ENCODE peak calls at places on chromosomes 3 and 15, in ten cellular contexts. E is activated naive CD8-positive, alpha-beta T cell treated with anti-CD3 and anti-CD28 coated beads for 36 hours; O is stimulated activated CD4-positive, alpha-beta T cell treated with anti-CD3 and anti-CD28 coated beads, TNF-alpha, amount 100 ng/mL, for 4 hours; R is activated CD4-positive, CD25-positive, alpha-beta regulatory T cell treated with anti-CD3 and anti-CD28 coated beads, Interleukin-2, amount 50 U/mL, for 16 hours; S is activated CD4-positive, alpha-beta T cell treated with anti-CD3 and anti-CD28 coated beads, Interleukin-2, amount 50 U/mL, for 1 hour; F is BE2C; Z is NCI-H1417; W is heart left ventricle; A is kidney glomerular epithelial cell; T is 8988T. H is an unnamed sample.

GRCh38 chr15:92395176-92395521 is 1.5 kb downstream of the ST8SIA2 start:
- DNase-seq in E (no peak), O (no peak), R (no peak), S (no peak), F (no peak), Z (no peak), W (no peak), A (no peak), T (no peak), H (no peak)

GRCh38 chr3:195020185-195020584 is 250.8 kb downstream of the XXYLT1 start:
- DNase-seq in E (no peak), O (no peak), R (no peak), S (no peak), F (no peak), Z (no peak), W (no peak), A (no peak), T (no peak), H (no peak)

GRCh38 chr15:32706704-32707103 is 11.1 kb upstream of the GREM1 start:
- DNase-seq in E (no peak), O (no peak), R (no peak), S (no peak), F (no peak), Z (no peak), W (no peak), A (no peak), T (no peak), H (no peak)

GRCh38 chr3:41196499-41197410 is 2.5 kb upstream of the CTNNB1 start:
- DNase-seq in E (no peak), O (no peak), R (no peak), S (no peak), F (no peak), Z (no peak), W (no peak), A (no peak), T (no peak), H (no peak)

GRCh38 chr3:12522721-12523120 is 22.6 kb downstream of the MKRN2OS start:
- DNase-seq in E (no peak), O (no peak), R (no peak), S (no peak), F (no peak), Z (no peak), W (peak), A (no peak), T (no peak), H (no peak)

GRCh38 chr15:70469182-70469581 is 294.2 kb downstream of the UACA start:
- DNase-seq in E (no peak), O (no peak), R (no peak), S (no peak), F (no peak), Z (no peak), W (no peak), A (no peak), T (no peak), H (no peak)

GRCh38 chr15:91855684-91856553 is 2.4 kb downstream of the SLCO3A1 start:
- DNase-seq in E (no peak), O (no peak), R (no peak), S (no peak), F (peak), Z (peak), W (no peak), A (peak), T (peak), H (no peak)

GRCh38 chr3:121800906-121801305 is 34.0 kb downstream of the IQCB1 start:
- DNase-seq in E (no peak), O (no peak), R (no peak), S (no peak), F (no peak), Z (no peak), W (no peak), A (no peak), T (no peak), H (no peak)

GRCh38 chr3:133872161-133872560 is 23.5 kb downstream of the RAB6B start:
- DNase-seq in E (no peak), O (no peak), R (no peak), S (no peak), F (no peak), Z (no peak), W (no peak), A (no peak), T (no peak), H (no peak)

GRCh38 chr15:35444557-35445204 is 101.3 kb downstream of the DPH6 start:
- DNase-seq in E (no peak), O (no peak), R (no peak), S (no peak), F (peak), Z (peak), W (no peak), A (peak), T (no peak), H (no peak)

GRCh38 chr3:187519428-187519890 is 150.7 kb downstream of the SST start:
- DNase-seq in E (no peak), O (no peak), R (no peak), S (no peak), F (no peak), Z (no peak), W (no peak), A (no peak), T (no peak), H (no peak)

GRCh38 chr3:100533176-100533575 is 40.8 kb downstream of the TMEM45A start:
- DNase-seq in E (no peak), O (no peak), R (no peak), S (no peak), F (no peak), Z (no peak), W (no peak), A (no peak), T (no peak), H (no peak)

GRCh38 chr3:85977615-85978338 is 1013.2 kb downstream of the VGLL3 start:
- DNase-seq in E (no peak), O (no peak), R (no peak), S (no peak), F (no peak), Z (peak), W (no peak), A (no peak), T (no peak), H (no peak)

GRCh38 chr3:33834117-33834495 is 35.7 kb downstream of the PDCD6IP start:
- DNase-seq in E (no peak), O (no peak), R (no peak), S (no peak), F (no peak), Z (no peak), W (no peak), A (no peak), T (no peak), H (no peak)

GRCh38 chr3:6180171-6180570 is 680.7 kb upstream of the GRM7 start:
- DNase-seq in E (no peak), O (no peak), R (no peak), S (no peak), F (no peak), Z (no peak), W (no peak), A (no peak), T (no peak), H (no peak)

GRCh38 chr3:171058873-171059603 is 32.5 kb upstream of the SLC2A2 start:
- DNase-seq in E (no peak), O (no peak), R (no peak), S (no peak), F (no peak), Z (no peak), W (no peak), A (no peak), T (no peak), H (no peak)

H was measured in kidney epithelial cell.